ENCODE peak calls at places on chromosomes 5 and 9, in eight cellular contexts. One of them, this sample, is unnamed.

GRCh38 chr9:87567988-87568800 is 70.5 kb downstream of the DAPK1 start:
- DNase-seq in CD8-positive, alpha-beta memory T cell: no peak
- DNase-seq in coronary artery: no peak
- DNase-seq in keratinocyte: no peak
- DNase-seq in cardiac muscle cell: no peak
- DNase-seq in HL-60: no peak
- DNase-seq in OCI-LY7: no peak
- DNase-seq in mammary epithelial cell: no peak
- DNase-seq in this sample: no peak

GRCh38 chr5:139110526-139111168 is 87.5 kb downstream of the SIL1 start:
- DNase-seq in CD8-positive, alpha-beta memory T cell: no peak
- DNase-seq in coronary artery: no peak
- DNase-seq in keratinocyte: no peak
- DNase-seq in cardiac muscle cell: no peak
- DNase-seq in HL-60: no peak
- DNase-seq in OCI-LY7: no peak
- DNase-seq in mammary epithelial cell: no peak
- DNase-seq in this sample: peak; percentile 21

GRCh38 chr5:164013077-164013670 is 507.8 kb downstream of the MAT2B start:
- DNase-seq in CD8-positive, alpha-beta memory T cell: peak; percentile 8
- DNase-seq in coronary artery: no peak
- DNase-seq in keratinocyte: no peak
- DNase-seq in cardiac muscle cell: peak; percentile 69
- DNase-seq in HL-60: peak; percentile 59
- DNase-seq in OCI-LY7: peak; percentile 68
- DNase-seq in mammary epithelial cell: peak; percentile 51
- DNase-seq in this sample: peak; percentile 3

GRCh38 chr9:100082786-100083185 is 16.0 kb downstream of the ERP44 start:
- DNase-seq in CD8-positive, alpha-beta memory T cell: no peak
- DNase-seq in coronary artery: no peak
- DNase-seq in keratinocyte: no peak
- DNase-seq in cardiac muscle cell: no peak
- DNase-seq in HL-60: no peak
- DNase-seq in OCI-LY7: no peak
- DNase-seq in mammary epithelial cell: peak; percentile 39
- DNase-seq in this sample: no peak

GRCh38 chr9:134899168-134899567 is 18.5 kb downstream of the FCN1 start:
- DNase-seq in CD8-positive, alpha-beta memory T cell: no peak
- DNase-seq in coronary artery: no peak
- DNase-seq in keratinocyte: no peak
- DNase-seq in cardiac muscle cell: no peak
- DNase-seq in HL-60: no peak
- DNase-seq in OCI-LY7: no peak
- DNase-seq in mammary epithelial cell: no peak
- DNase-seq in this sample: no peak

GRCh38 chr9:91452844-91453243 is 29.2 kb upstream of the NFIL3 start:
- DNase-seq in CD8-positive, alpha-beta memory T cell: no peak
- DNase-seq in coronary artery: no peak
- DNase-seq in keratinocyte: no peak
- DNase-seq in cardiac muscle cell: no peak
- DNase-seq in HL-60: no peak
- DNase-seq in OCI-LY7: no peak
- DNase-seq in mammary epithelial cell: no peak
- DNase-seq in this sample: no peak

GRCh38 chr9:4499917-4500316 is 9.6 kb downstream of the SLC1A1 start:
- DNase-seq in CD8-positive, alpha-beta memory T cell: no peak
- DNase-seq in coronary artery: no peak
- DNase-seq in keratinocyte: no peak
- DNase-seq in cardiac muscle cell: peak; percentile 18
- DNase-seq in HL-60: no peak
- DNase-seq in OCI-LY7: no peak
- DNase-seq in mammary epithelial cell: no peak
- DNase-seq in this sample: no peak

GRCh38 chr5:93359296-93359957 is 221.6 kb downstream of the NR2F1-AS1 start:
- DNase-seq in CD8-positive, alpha-beta memory T cell: no peak
- DNase-seq in coronary artery: no peak
- DNase-seq in keratinocyte: no peak
- DNase-seq in cardiac muscle cell: no peak
- DNase-seq in HL-60: no peak
- DNase-seq in OCI-LY7: no peak
- DNase-seq in mammary epithelial cell: peak; percentile 66
- DNase-seq in this sample: no peak

GRCh38 chr5:72125931-72126620 is 18.8 kb downstream of the MAP1B start:
- DNase-seq in CD8-positive, alpha-beta memory T cell: no peak
- DNase-seq in coronary artery: no peak
- DNase-seq in keratinocyte: no peak
- DNase-seq in cardiac muscle cell: no peak
- DNase-seq in HL-60: no peak
- DNase-seq in OCI-LY7: no peak
- DNase-seq in mammary epithelial cell: peak; percentile 16
- DNase-seq in this sample: no peak

GRCh38 chr5:67100301-67100700 is 96.3 kb downstream of the CD180 start:
- DNase-seq in CD8-positive, alpha-beta memory T cell: no peak
- DNase-seq in coronary artery: no peak
- DNase-seq in keratinocyte: no peak
- DNase-seq in cardiac muscle cell: no peak
- DNase-seq in HL-60: no peak
- DNase-seq in OCI-LY7: no peak
- DNase-seq in mammary epithelial cell: no peak
- DNase-seq in this sample: no peak

GRCh38 chr5:39178171-39178570 is 41.2 kb downstream of the FYB1 start:
- DNase-seq in CD8-positive, alpha-beta memory T cell: no peak
- DNase-seq in coronary artery: no peak
- DNase-seq in keratinocyte: no peak
- DNase-seq in cardiac muscle cell: no peak
- DNase-seq in HL-60: no peak
- DNase-seq in OCI-LY7: no peak
- DNase-seq in mammary epithelial cell: peak; percentile 72
- DNase-seq in this sample: no peak

GRCh38 chr5:149959406-149960236 is 937 bp upstream of the SLC26A2 start:
- DNase-seq in CD8-positive, alpha-beta memory T cell: peak; percentile 26
- DNase-seq in coronary artery: no peak
- DNase-seq in keratinocyte: peak; percentile 88
- DNase-seq in cardiac muscle cell: peak; percentile 15
- DNase-seq in HL-60: peak; percentile 75
- DNase-seq in OCI-LY7: peak; percentile 49
- DNase-seq in mammary epithelial cell: peak; percentile 86
- DNase-seq in this sample: no peak

GRCh38 chr9:132293145-132293721 is 61.6 kb downstream of the SETX start:
- DNase-seq in CD8-positive, alpha-beta memory T cell: no peak
- DNase-seq in coronary artery: no peak
- DNase-seq in keratinocyte: no peak
- DNase-seq in cardiac muscle cell: no peak
- DNase-seq in HL-60: no peak
- DNase-seq in OCI-LY7: no peak
- DNase-seq in mammary epithelial cell: no peak
- DNase-seq in this sample: no peak

GRCh38 chr9:71685394-71685793 is 82.9 kb downstream of the CEMIP2 start:
- DNase-seq in CD8-positive, alpha-beta memory T cell: peak; percentile 27
- DNase-seq in coronary artery: no peak
- DNase-seq in keratinocyte: no peak
- DNase-seq in cardiac muscle cell: no peak
- DNase-seq in HL-60: no peak
- DNase-seq in OCI-LY7: no peak
- DNase-seq in mammary epithelial cell: peak; percentile 60
- DNase-seq in this sample: no peak

GRCh38 chr5:149442563-149443182 is 63.6 kb upstream of the IL17B start:
- DNase-seq in CD8-positive, alpha-beta memory T cell: peak; percentile 60
- DNase-seq in coronary artery: no peak
- DNase-seq in keratinocyte: peak; percentile 28
- DNase-seq in cardiac muscle cell: peak; percentile 90
- DNase-seq in HL-60: peak; percentile 67
- DNase-seq in OCI-LY7: peak; percentile 63
- DNase-seq in mammary epithelial cell: peak; percentile 80
- DNase-seq in this sample: peak; percentile 62

GRCh38 chr9:110065527-110065926 is 142.4 kb downstream of the C9orf152 start:
- DNase-seq in CD8-positive, alpha-beta memory T cell: no peak
- DNase-seq in coronary artery: no peak
- DNase-seq in keratinocyte: no peak
- DNase-seq in cardiac muscle cell: no peak
- DNase-seq in HL-60: peak; percentile 79
- DNase-seq in OCI-LY7: no peak
- DNase-seq in mammary epithelial cell: peak; percentile 27
- DNase-seq in this sample: no peak

GRCh38 chr9:128587453-128587852 is 35.1 kb downstream of the SPTAN1 start:
- DNase-seq in CD8-positive, alpha-beta memory T cell: no peak
- DNase-seq in coronary artery: no peak
- DNase-seq in keratinocyte: no peak
- DNase-seq in cardiac muscle cell: no peak
- DNase-seq in HL-60: no peak
- DNase-seq in OCI-LY7: no peak
- DNase-seq in mammary epithelial cell: no peak
- DNase-seq in this sample: no peak

GRCh38 chr5:180860273-180860886 is 696 bp downstream of the ZFP62 start:
- DNase-seq in CD8-positive, alpha-beta memory T cell: peak; percentile 37
- DNase-seq in coronary artery: no peak
- DNase-seq in keratinocyte: no peak
- DNase-seq in cardiac muscle cell: no peak
- DNase-seq in HL-60: peak; percentile 56
- DNase-seq in OCI-LY7: peak; percentile 90
- DNase-seq in mammary epithelial cell: no peak
- DNase-seq in this sample: no peak

DNA sequence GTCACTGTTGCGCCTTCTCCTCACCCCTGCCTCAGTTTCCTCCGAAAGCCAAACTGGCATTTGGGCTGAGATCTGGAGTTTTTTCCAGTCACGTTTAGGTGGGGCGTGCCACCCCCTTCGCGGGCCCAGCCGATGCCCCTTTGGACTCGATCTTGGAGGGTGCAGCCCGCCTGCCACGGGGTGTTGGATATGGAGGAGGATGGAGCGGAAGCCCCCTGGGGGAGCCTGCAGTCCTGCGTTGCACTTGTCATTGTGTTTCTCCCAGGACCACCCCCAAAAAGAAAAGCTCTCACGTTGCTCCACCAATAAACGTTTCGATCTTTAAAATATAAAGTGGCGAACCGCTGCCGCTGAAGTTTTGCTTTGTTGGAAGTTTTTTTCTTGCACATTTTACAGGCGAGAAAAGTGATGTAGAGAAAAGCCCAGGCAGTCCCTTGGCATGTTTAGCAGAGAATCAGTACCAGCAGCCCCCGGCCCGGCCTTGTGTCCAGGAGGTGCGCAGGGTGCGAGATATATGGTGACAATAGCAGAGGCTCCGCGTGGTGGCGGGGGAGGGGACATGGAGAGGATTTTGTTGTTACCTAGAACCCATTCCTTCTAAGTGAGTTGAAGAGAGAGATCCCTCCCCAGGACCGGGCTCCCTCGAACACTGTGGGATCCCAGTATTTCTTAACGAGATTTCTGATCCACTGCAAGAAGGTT is 681 bp downstream of the F2R start:
- DNase-seq in CD8-positive, alpha-beta memory T cell: no peak
- DNase-seq in coronary artery: no peak
- DNase-seq in keratinocyte: no peak
- DNase-seq in cardiac muscle cell: peak; percentile 28
- DNase-seq in HL-60: no peak
- DNase-seq in OCI-LY7: no peak
- DNase-seq in mammary epithelial cell: no peak
- DNase-seq in this sample: no peak
- H3K27ac ChIP-seq in CD8-positive, alpha-beta memory T cell: peak overlapping the region; percentile 72
- H3K27ac ChIP-seq in coronary artery: peak overlapping the region; percentile 41
- H3K27ac ChIP-seq in keratinocyte: peak overlapping the region; percentile 75
- H3K27ac ChIP-seq in cardiac muscle cell: no peak overlapping the region
- H3K27ac ChIP-seq in HL-60: no peak overlapping the region
- H3K27ac ChIP-seq in OCI-LY7: no peak overlapping the region
- H3K27ac ChIP-seq in mammary epithelial cell: peak overlapping the region; percentile 61
- H3K27ac ChIP-seq in this sample: no peak overlapping the region

GRCh38 chr5:151058891-151059611 is 21.8 kb downstream of the TNIP1 start:
- DNase-seq in CD8-positive, alpha-beta memory T cell: no peak
- DNase-seq in coronary artery: no peak
- DNase-seq in keratinocyte: no peak
- DNase-seq in cardiac muscle cell: no peak
- DNase-seq in HL-60: peak; percentile 60
- DNase-seq in OCI-LY7: peak; percentile 34
- DNase-seq in mammary epithelial cell: no peak
- DNase-seq in this sample: no peak

GRCh38 chr5:151058301-151058700 is 22.5 kb downstream of the TNIP1 start:
- DNase-seq in CD8-positive, alpha-beta memory T cell: no peak
- DNase-seq in coronary artery: no peak
- DNase-seq in keratinocyte: no peak
- DNase-seq in cardiac muscle cell: no peak
- DNase-seq in HL-60: no peak
- DNase-seq in OCI-LY7: no peak
- DNase-seq in mammary epithelial cell: no peak
- DNase-seq in this sample: no peak

GRCh38 chr5:151062405-151063135 is 18.3 kb downstream of the TNIP1 start:
- DNase-seq in CD8-positive, alpha-beta memory T cell: no peak
- DNase-seq in coronary artery: no peak
- DNase-seq in keratinocyte: no peak
- DNase-seq in cardiac muscle cell: no peak
- DNase-seq in HL-60: no peak
- DNase-seq in OCI-LY7: no peak
- DNase-seq in mammary epithelial cell: no peak
- DNase-seq in this sample: no peak

GRCh38 chr5:151063136-151063544 is 17.7 kb downstream of the TNIP1 start:
- DNase-seq in CD8-positive, alpha-beta memory T cell: no peak
- DNase-seq in coronary artery: no peak
- DNase-seq in keratinocyte: no peak
- DNase-seq in cardiac muscle cell: peak; percentile 28
- DNase-seq in HL-60: no peak
- DNase-seq in OCI-LY7: no peak
- DNase-seq in mammary epithelial cell: peak; percentile 50
- DNase-seq in this sample: no peak

DNA sequence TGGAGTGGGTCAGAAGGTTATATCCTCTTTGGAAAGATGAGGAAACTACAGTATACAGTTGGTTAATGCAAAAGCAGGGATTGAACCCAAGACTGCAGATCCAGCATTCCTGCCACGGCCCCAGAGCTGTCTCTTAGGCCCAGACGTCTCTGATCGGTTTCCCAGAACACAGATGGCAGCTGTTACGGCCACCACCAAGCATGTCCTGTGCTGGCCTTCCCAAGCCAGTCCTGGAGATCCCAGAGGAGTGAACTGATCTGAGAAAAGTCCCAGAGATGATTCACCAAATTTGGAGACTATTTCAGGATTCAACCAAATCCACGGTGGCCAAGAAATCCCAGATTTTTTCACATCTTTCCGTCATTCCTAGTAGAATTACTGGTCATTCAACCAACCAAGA is 20.1 kb downstream of the TNIP1 start:
- DNase-seq in CD8-positive, alpha-beta memory T cell: no peak
- DNase-seq in coronary artery: no peak
- DNase-seq in keratinocyte: no peak
- DNase-seq in cardiac muscle cell: no peak
- DNase-seq in HL-60: no peak
- DNase-seq in OCI-LY7: no peak
- DNase-seq in mammary epithelial cell: no peak
- DNase-seq in this sample: no peak
- H3K27ac ChIP-seq in CD8-positive, alpha-beta memory T cell: no peak overlapping the region
- H3K27ac ChIP-seq in coronary artery: peak overlapping the region; percentile 39
- H3K27ac ChIP-seq in keratinocyte: no peak overlapping the region
- H3K27ac ChIP-seq in cardiac muscle cell: no peak overlapping the region
- H3K27ac ChIP-seq in HL-60: peak overlapping the region; percentile 83
- H3K27ac ChIP-seq in OCI-LY7: no peak overlapping the region
- H3K27ac ChIP-seq in mammary epithelial cell: no peak overlapping the region
- H3K27ac ChIP-seq in this sample: no peak overlapping the region

GRCh38 chr9:108207611-108208051 is 648.2 kb downstream of the ACTL7B start:
- DNase-seq in CD8-positive, alpha-beta memory T cell: no peak
- DNase-seq in coronary artery: no peak
- DNase-seq in keratinocyte: no peak
- DNase-seq in cardiac muscle cell: no peak
- DNase-seq in HL-60: no peak
- DNase-seq in OCI-LY7: no peak
- DNase-seq in mammary epithelial cell: no peak
- DNase-seq in this sample: no peak
- H3K27ac ChIP-seq in CD8-positive, alpha-beta memory T cell: no peak overlapping the region
- H3K27ac ChIP-seq in coronary artery: no peak overlapping the region
- H3K27ac ChIP-seq in keratinocyte: no peak overlapping the region
- H3K27ac ChIP-seq in cardiac muscle cell: no peak overlapping the region
- H3K27ac ChIP-seq in HL-60: no peak overlapping the region
- H3K27ac ChIP-seq in OCI-LY7: no peak overlapping the region
- H3K27ac ChIP-seq in mammary epithelial cell: no peak overlapping the region
- H3K27ac ChIP-seq in this sample: peak overlapping the region; percentile 81

GRCh38 chr5:172981931-172982330 is 1.6 kb upstream of the ATP6V0E1 start:
- DNase-seq in CD8-positive, alpha-beta memory T cell: no peak
- DNase-seq in coronary artery: no peak
- DNase-seq in keratinocyte: no peak
- DNase-seq in cardiac muscle cell: no peak
- DNase-seq in HL-60: no peak
- DNase-seq in OCI-LY7: no peak
- DNase-seq in mammary epithelial cell: no peak
- DNase-seq in this sample: no peak
- H3K27ac ChIP-seq in CD8-positive, alpha-beta memory T cell: no peak overlapping the region
- H3K27ac ChIP-seq in coronary artery: no peak overlapping the region
- H3K27ac ChIP-seq in keratinocyte: no peak overlapping the region
- H3K27ac ChIP-seq in cardiac muscle cell: no peak overlapping the region
- H3K27ac ChIP-seq in HL-60: no peak overlapping the region
- H3K27ac ChIP-seq in OCI-LY7: no peak overlapping the region
- H3K27ac ChIP-seq in mammary epithelial cell: no peak overlapping the region
- H3K27ac ChIP-seq in this sample: no peak overlapping the region